ENCODE peak calls at places on chromosomes 12 and 14, in six cellular contexts. N, D, F, V, H and X are unnamed samples.
A peak's percentile ranks its signal among the peaks of the same experiment; 100 is the strongest.

GRCh38 chr12:111022386-111022785 is 102.0 kb upstream of the MYL2 start:
- DNase-seq in D (no peak), N (no peak), F (no peak), V (no peak), H (no peak), X (no peak)

GRCh38 chr14:60488175-60488574 is 2.3 kb upstream of the C14orf39 start:
- DNase-seq in N (peak; percentile 52), D (no peak), F (no peak), V (no peak), H (no peak), X (no peak)

GRCh38 chr14:89388853-89389252 is 28.2 kb downstream of the FOXN3 start:
- DNase-seq in F (no peak), V (no peak), H (peak; percentile 50), N (peak; percentile 11), D (peak; percentile 70), X (no peak)

GRCh38 chr12:76890407-76891143 is 11.8 kb upstream of the CSRP2 start:
- DNase-seq in N (peak; percentile 43), F (no peak), H (no peak), D (no peak), V (no peak), X (peak; percentile 10)

GRCh38 chr12:63294327-63294632 is 143.3 kb upstream of the AVPR1A start:
- DNase-seq in D (no peak), F (no peak), N (peak; percentile 87), V (peak; percentile 89), H (peak; percentile 92), X (peak; percentile 67)

GRCh38 chr12:82838123-82838522 is 151.4 kb downstream of the TMTC2 start:
- DNase-seq in F (no peak), H (no peak), V (no peak), D (no peak), N (no peak), X (no peak)

GRCh38 chr12:28051516-28052456 is 79.3 kb upstream of the PTHLH start:
- DNase-seq in F (no peak), H (peak; percentile 58), N (no peak), D (no peak), V (no peak), X (peak; percentile 77)

GRCh38 chr14:94132285-94132887 is 3.0 kb upstream of the IFI27L2 start:
- DNase-seq in D (no peak), N (peak; percentile 78), F (no peak), H (peak; percentile 84), V (peak; percentile 69), X (peak; percentile 75)

GRCh38 chr14:70955543-70956480 is 48.6 kb downstream of the PCNX1 start:
- DNase-seq in F (no peak), V (peak; percentile 23), H (peak; percentile 61), N (peak; percentile 44), D (no peak), X (peak; percentile 55)

GRCh38 chr12:106238146-106238545 is 9.7 kb downstream of the CKAP4 start:
- DNase-seq in V (no peak), H (no peak), N (no peak), F (no peak), D (no peak), X (no peak)

GRCh38 chr12:107356266-107356936 is 263.1 kb upstream of the CRY1 start:
- DNase-seq in V (peak; percentile 64), H (peak; percentile 77), N (peak; percentile 86), D (no peak), F (no peak), X (peak; percentile 84)

GRCh38 chr12:122473543-122474323 is 27.0 kb downstream of the ZCCHC8 start:
- DNase-seq in H (peak; percentile 86), N (no peak), F (no peak), V (no peak), D (no peak), X (peak; percentile 93)

GRCh38 chr14:102086972-102087761 is at the start of gene HSP90AA1:
- DNase-seq in D (peak; percentile 99), N (peak; percentile 96), V (peak; percentile 93), H (peak; percentile 92), F (peak; percentile 90), X (peak; percentile 85)

GRCh38 chr12:92055877-92056276 is 89.8 kb downstream of the BTG1 start:
- DNase-seq in H (no peak), V (no peak), N (peak; percentile 84), F (no peak), D (no peak), X (no peak)

GRCh38 chr14:24224618-24225071 is 7.5 kb downstream of the NEDD8 start:
- DNase-seq in H (peak; percentile 96), F (no peak), V (no peak), D (peak; percentile 63), N (peak; percentile 25), X (peak; percentile 73)

GRCh38 chr14:43949410-43949809 is 557.7 kb downstream of the FSCB start:
- DNase-seq in N (no peak), D (no peak), V (no peak), H (no peak), F (no peak), X (no peak)

GRCh38 chr14:74667758-74668157 is 45.1 kb downstream of the AREL1 start:
- DNase-seq in N (no peak), H (peak; percentile 63), V (no peak), F (no peak), D (no peak), X (peak; percentile 31)

GRCh38 chr14:39023939-39024871 is 78.8 kb downstream of the SEC23A start:
- DNase-seq in D (no peak), F (no peak), N (no peak), V (no peak), H (no peak), X (no peak)

GRCh38 chr14:53542692-53543091 is 389.6 kb upstream of the DDHD1 start:
- DNase-seq in D (no peak), N (peak; percentile 75), H (peak; percentile 50), V (peak; percentile 47), F (no peak), X (peak; percentile 20)

GRCh38 chr14:50380455-50380854 is 16.2 kb downstream of the CDKL1 start:
- DNase-seq in F (no peak), N (no peak), H (no peak), D (no peak), V (no peak), X (no peak)

GRCh38 chr14:65412881-65413738 is 580 bp downstream of the FUT8 start:
- DNase-seq in F (no peak), H (peak; percentile 74), D (peak; percentile 94), V (peak; percentile 77), N (peak; percentile 48), X (peak; percentile 66)
- TF ChIP-seq CTCF in F (no peak), H (no peak), D (no peak), V (no peak), N (no peak), X (no peak)

GRCh38 chr14:90827919-90828610 is 11.8 kb upstream of the TTC7B start:
- DNase-seq in F (peak; percentile 99), D (peak; percentile 99), V (peak; percentile 81), N (peak; percentile 91), H (peak; percentile 86), X (peak; percentile 74)
- H3K4me3 ChIP-seq in F (peak overlapping the region; percentile 74), D (no peak overlapping the region), V (peak overlapping the region; percentile 26), N (peak overlapping the region; percentile 61), H (peak overlapping the region; percentile 23), X (peak overlapping the region; percentile 46)

GRCh38 chr14:87888136-87888999 is 104.6 kb downstream of the GALC start:
- DNase-seq in F (no peak), V (peak; percentile 31), H (peak; percentile 5), D (no peak), N (peak; percentile 31), X (peak; percentile 64)
- TF ChIP-seq CTCF in F (peak; percentile 25), V (peak; percentile 19), H (peak; percentile 37), D (no peak), N (peak; percentile 62), X (peak; percentile 91)

GRCh38 chr12:51076235-51076930 is 7.0 kb downstream of the CSRNP2 start:
- DNase-seq in N (no peak), F (no peak), D (no peak), H (no peak), V (no peak), X (no peak)
- H3K4me3 ChIP-seq in N (no peak overlapping the region), F (no peak overlapping the region), D (no peak overlapping the region), H (no peak overlapping the region), V (no peak overlapping the region), X (no peak overlapping the region)

GRCh38 chr14:46580941-46581671 is 70.5 kb downstream of the RPL10L start:
- DNase-seq in H (peak; percentile 32), N (peak; percentile 58), F (no peak), V (peak; percentile 67), D (no peak), X (peak; percentile 41)
- TF ChIP-seq CTCF in H (peak; percentile 42), N (peak; percentile 86), F (peak; percentile 64), V (peak; percentile 57), D (no peak), X (peak; percentile 58)

GRCh38 chr14:69662636-69663321 is 51.4 kb downstream of the SUSD6 start:
- DNase-seq in H (no peak), F (no peak), N (peak; percentile 67), D (no peak), V (no peak), X (no peak)
- H3K4me3 ChIP-seq in H (no peak overlapping the region), F (no peak overlapping the region), N (no peak overlapping the region), D (no peak overlapping the region), V (no peak overlapping the region), X (no peak overlapping the region)

GRCh38 chr12:130372936-130373335 is 35.2 kb downstream of the PIWIL1 start:
- DNase-seq in H (no peak), N (no peak), V (no peak), F (no peak), D (no peak), X (no peak)
- TF ChIP-seq CTCF in H (no peak), N (no peak), V (no peak), F (no peak), D (no peak), X (no peak)

DNA sequence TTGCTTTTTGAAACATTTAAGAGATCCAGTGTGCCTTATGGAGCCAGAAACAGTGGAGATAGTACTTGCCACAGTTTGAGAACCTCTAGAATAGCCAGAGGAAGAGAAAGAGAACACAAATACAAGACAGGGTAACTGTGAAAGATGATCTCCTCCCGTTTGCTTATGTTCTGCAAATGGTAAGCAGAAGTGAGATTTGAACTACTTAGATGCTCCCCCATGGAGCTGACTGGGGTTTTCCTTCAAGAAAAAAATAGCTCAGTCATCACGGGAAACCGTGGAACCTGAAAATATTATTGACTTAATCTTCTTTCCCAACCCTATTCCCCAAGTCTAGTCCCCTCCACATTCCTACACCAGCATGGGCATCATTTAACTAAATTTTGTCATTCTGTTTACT is 87.1 kb downstream of the KIF21A start:
- DNase-seq in V (no peak), D (no peak), H (no peak), F (no peak), N (no peak), X (no peak)
- H3K4me3 ChIP-seq in V (no peak overlapping the region), D (no peak overlapping the region), H (no peak overlapping the region), F (no peak overlapping the region), N (no peak overlapping the region), X (no peak overlapping the region)

GRCh38 chr12:132342322-132342721 is 12.9 kb upstream of the GALNT9 start:
- DNase-seq in H (no peak), N (peak; percentile 53), V (peak; percentile 30), F (no peak), D (no peak), X (no peak)
- TF ChIP-seq CTCF in H (peak; percentile 15), N (peak; percentile 77), V (peak; percentile 10), F (no peak), D (no peak), X (peak; percentile 5)